ENCODE peak calls at places on chromosome 16, in ten cellular contexts. T is CD4-positive, CD25-positive, alpha-beta regulatory T cell; D is uterus; M is neural progenitor cell; X is A673; P is sigmoid colon; Y is GM23248; C is tibial nerve; Z is tibial artery; R is neuronal stem cell. L is an unnamed sample. For H3K4me1, the result is how much of the 10 kb centered on the place peaks cover.

GRCh38 chr16:29148867-29149272 is 164.0 kb downstream of the LAT start:
- DNase-seq in T (peak), P (no peak), Z (peak), R (no peak), X (no peak), Y (no peak), C (no peak), D (no peak), M (no peak), L (no peak)

GRCh38 chr16:88310796-88311605 is 71.8 kb upstream of the ZNF469 start:
- DNase-seq in C (no peak), P (no peak), Z (no peak), X (no peak), Y (no peak), R (no peak), T (no peak), D (no peak), M (no peak), L (no peak)

GRCh38 chr16:77273815-77274214 is 74.6 kb downstream of the SYCE1L start:
- DNase-seq in D (no peak), X (no peak), Y (no peak), M (no peak), R (no peak), P (no peak), T (no peak), C (no peak), Z (no peak), L (no peak)

GRCh38 chr16:57077714-57078113 is 14.7 kb upstream of the CPNE2 start:
- DNase-seq in X (no peak), Y (no peak), Z (no peak), T (no peak), D (no peak), C (no peak), R (no peak), M (no peak), P (no peak), L (no peak)

GRCh38 chr16:65601781-65602180 is 479.9 kb upstream of the CDH11 start:
- DNase-seq in Z (no peak), R (no peak), P (no peak), M (no peak), C (no peak), T (no peak), X (no peak), D (no peak), Y (no peak), L (no peak)

GRCh38 chr16:10343124-10343760 is 42.6 kb upstream of the ATF7IP2 start:
- DNase-seq in P (no peak), Y (no peak), Z (no peak), X (no peak), C (no peak), M (no peak), R (no peak), D (no peak), T (no peak), L (no peak)

GRCh38 chr16:52090080-52090479 is 456.9 kb downstream of the TOX3 start:
- DNase-seq in P (no peak), Y (peak), R (no peak), Z (no peak), M (no peak), X (peak), C (no peak), D (no peak), T (no peak), L (no peak)

GRCh38 chr16:52016387-52016786 is 530.6 kb downstream of the TOX3 start:
- DNase-seq in R (no peak), Y (no peak), D (no peak), M (no peak), Z (no peak), X (no peak), C (no peak), T (no peak), P (no peak), L (no peak)

GRCh38 chr16:57273359-57273758 is 11.1 kb downstream of the PLLP start:
- DNase-seq in Z (no peak), R (peak), M (peak), X (no peak), D (no peak), C (no peak), P (peak), T (no peak), Y (no peak), L (no peak)

GRCh38 chr16:50313596-50314483 is 47.5 kb downstream of the ADCY7 start:
- DNase-seq in D (no peak), M (no peak), Y (peak), X (no peak), R (no peak), C (peak), Z (peak), P (peak), T (no peak), L (peak)

GRCh38 chr16:24990803-24991202 is 24.4 kb downstream of the ARHGAP17 start:
- DNase-seq in X (no peak), C (no peak), D (no peak), Z (no peak), Y (no peak), M (no peak), P (no peak), R (no peak), T (no peak), L (no peak)

GRCh38 chr16:53952215-53953208 is 248.6 kb downstream of the FTO start:
- DNase-seq in M (no peak), P (no peak), X (peak), Z (no peak), T (no peak), D (no peak), Y (peak), R (no peak), C (no peak), L (no peak)

GRCh38 chr16:53211253-53211652 is 156.5 kb downstream of the CHD9 start:
- DNase-seq in C (no peak), P (no peak), X (no peak), Y (no peak), M (no peak), T (no peak), D (no peak), R (no peak), Z (no peak), L (no peak)

GRCh38 chr16:5030251-5030870 is 3.4 kb downstream of the NAGPA start:
- DNase-seq in P (no peak), Y (no peak), M (no peak), C (no peak), T (no peak), R (no peak), D (no peak), X (no peak), Z (no peak), L (no peak)

DNA sequence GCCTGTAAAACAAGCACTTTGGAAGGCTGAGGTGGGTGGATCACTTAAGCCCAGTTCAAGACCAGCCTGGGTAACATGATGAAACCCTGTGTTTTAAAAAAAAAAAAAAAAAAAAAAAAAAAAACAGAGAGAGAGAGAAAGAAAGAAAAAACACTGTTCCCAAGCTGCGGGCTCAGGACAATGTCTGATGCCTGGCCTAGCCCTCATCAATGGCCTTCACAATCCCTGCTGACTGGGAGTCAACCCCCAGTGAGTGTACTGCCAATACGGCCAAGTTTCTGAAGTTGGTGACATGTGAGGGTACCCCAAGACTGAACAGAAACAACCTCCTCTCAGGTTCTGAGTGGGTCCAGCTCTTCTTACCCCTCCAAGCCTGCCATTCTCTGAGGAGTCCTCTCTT is 116.5 kb downstream of the ZNF778 start:
- DNase-seq in P (no peak), X (no peak), D (no peak), Y (no peak), T (no peak), Z (no peak), R (no peak), M (no peak), C (no peak), L (no peak)
- H3K4me1 ChIP-seq in P (half or more), X (half or more), D (under half), Y (under half), T (half or more), Z (half or more), R (under half), M (under half), C (under half), L (under half)

GRCh38 chr16:12587646-12588277 is 215.9 kb downstream of the CPPED1 start:
- DNase-seq in D (no peak), Y (no peak), X (no peak), C (no peak), P (peak), T (no peak), Z (no peak), M (no peak), R (no peak), L (no peak)
- H3K4me1 ChIP-seq in D (under half), Y (under half), X (under half), C (under half), P (under half), T (under half), Z (under half), M (under half), R (under half), L (under half)

DNA sequence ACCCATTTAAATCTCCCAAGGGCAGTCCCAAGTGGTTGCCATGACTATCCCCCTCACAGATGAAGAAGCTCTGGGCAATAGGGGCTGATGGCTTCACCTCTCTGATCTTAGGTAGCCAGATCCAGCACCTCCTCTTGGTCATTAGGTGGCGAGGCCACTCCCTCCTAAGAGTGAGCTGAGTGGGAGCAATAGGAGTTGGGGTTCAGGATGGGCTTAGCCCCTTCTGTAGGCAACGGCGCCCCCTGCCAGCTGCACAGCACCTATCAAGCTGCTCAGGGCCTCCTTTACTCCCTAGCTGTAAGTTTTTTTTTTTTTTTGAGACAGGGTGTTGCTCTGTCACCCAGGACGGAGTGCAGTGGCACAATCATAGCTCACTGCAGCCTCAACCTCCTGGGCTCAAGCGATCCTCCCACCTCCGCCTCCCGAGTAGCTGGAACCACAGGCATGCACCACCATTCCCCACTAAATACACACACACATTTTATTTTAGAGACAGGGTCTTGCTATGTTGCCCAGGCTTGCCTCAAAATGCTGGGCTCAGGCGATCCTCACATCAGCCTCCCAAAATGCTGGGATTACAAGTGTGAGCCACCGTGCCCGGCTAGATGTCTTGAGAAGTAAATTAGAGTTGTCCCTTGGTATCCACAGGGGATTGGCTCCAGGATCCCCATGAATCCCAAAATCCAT is 3.5 kb upstream of the RRAD start:
- DNase-seq in X (peak), R (no peak), Z (no peak), D (no peak), C (no peak), T (no peak), P (no peak), M (peak), Y (peak), L (peak)
- H3K4me1 ChIP-seq in X (under half), R (under half), Z (half or more), D (under half), C (under half), T (under half), P (under half), M (under half), Y (under half), L (under half)

DNA sequence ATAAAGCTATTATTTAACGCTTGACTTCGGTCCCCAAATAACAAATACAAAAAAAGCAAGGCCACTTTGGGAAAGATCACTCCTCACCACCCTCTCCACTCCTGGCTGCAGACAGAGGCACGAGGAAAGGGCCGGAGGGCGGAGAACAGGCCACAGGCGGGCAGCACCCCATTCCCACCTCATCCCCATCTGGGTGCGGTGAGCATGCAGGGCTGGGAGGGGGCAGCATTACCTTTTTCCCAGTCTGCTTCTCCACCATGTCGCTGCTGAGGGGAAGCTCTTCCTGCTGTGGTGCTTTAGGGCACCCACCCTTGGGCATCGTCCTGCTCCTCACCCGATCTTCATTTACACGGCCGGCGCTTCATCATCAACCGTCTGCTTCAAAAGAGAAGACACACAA is 99.2 kb downstream of the ZNF778 start:
- DNase-seq in T (no peak), X (peak), P (no peak), C (no peak), R (no peak), D (no peak), Y (no peak), Z (no peak), M (no peak), L (no peak)
- H3K4me1 ChIP-seq in T (half or more), X (half or more), P (half or more), C (under half), R (under half), D (under half), Y (half or more), Z (half or more), M (under half), L (under half)

GRCh38 chr16:19711643-19712042 is 6.4 kb downstream of the KNOP1 start:
- DNase-seq in Z (no peak), P (peak), R (no peak), T (no peak), Y (no peak), M (no peak), D (no peak), C (no peak), X (no peak), L (no peak)
- H3K4me1 ChIP-seq in Z (under half), P (under half), R (under half), T (under half), Y (under half), M (under half), D (under half), C (under half), X (under half), L (under half)

GRCh38 chr16:81499576-81500380 is 55.2 kb downstream of the CMIP start:
- DNase-seq in T (no peak), P (no peak), Z (no peak), Y (no peak), X (peak), M (no peak), C (no peak), R (no peak), D (no peak), L (no peak)

GRCh38 chr16:81498351-81498750 is 53.7 kb downstream of the CMIP start:
- DNase-seq in Z (no peak), X (no peak), C (no peak), M (no peak), P (no peak), Y (no peak), R (no peak), D (no peak), T (no peak), L (no peak)

GRCh38 chr16:81505011-81505660 is 60.5 kb downstream of the CMIP start:
- DNase-seq in Z (no peak), T (no peak), R (no peak), C (no peak), M (no peak), P (no peak), X (no peak), D (no peak), Y (no peak), L (peak)

GRCh38 chr16:81500833-81501521 is 56.4 kb downstream of the CMIP start:
- DNase-seq in M (no peak), D (no peak), X (peak), C (no peak), Y (no peak), T (no peak), R (no peak), Z (no peak), P (no peak), L (no peak)

DNA sequence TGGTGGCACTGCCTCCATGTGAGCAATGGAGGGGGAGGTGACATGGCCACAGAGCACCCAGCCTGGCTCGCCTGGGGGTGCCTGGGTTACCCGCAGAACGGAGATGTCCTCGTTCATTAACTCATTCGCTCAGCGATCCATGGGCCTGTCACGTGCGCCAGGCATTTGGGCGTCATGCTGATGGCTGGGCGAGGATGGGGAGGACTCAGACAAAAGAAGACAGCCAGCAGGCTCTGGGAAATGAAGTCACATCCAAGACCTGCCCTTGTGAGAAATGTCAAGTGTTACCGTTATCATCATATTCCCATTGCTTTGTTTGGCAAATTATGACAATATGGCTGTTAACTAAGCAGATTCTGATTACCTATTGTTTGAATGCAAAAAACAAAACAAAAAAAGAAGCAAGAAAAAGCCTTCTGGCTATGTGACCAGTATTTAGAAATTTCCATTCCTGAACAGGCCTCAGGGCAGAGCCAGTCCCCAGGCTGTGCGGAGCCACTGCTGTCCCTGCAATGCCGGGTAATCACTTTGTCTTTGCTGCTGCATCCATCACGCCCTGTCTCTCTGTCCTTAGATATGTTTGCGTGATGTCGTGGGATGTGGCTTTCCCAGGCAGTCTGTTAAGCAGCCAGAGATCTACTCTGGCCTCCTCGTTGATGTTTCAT is 57.9 kb downstream of the CMIP start:
- DNase-seq in Y (no peak), C (no peak), P (no peak), R (no peak), D (no peak), M (no peak), Z (no peak), T (no peak), X (no peak), L (no peak)
- H3K4me1 ChIP-seq in Y (under half), C (under half), P (under half), R (under half), D (under half), M (under half), Z (under half), T (under half), X (under half), L (under half)

GRCh38 chr16:1792836-1793577 is 498 bp downstream of the IGFALS start:
- DNase-seq in Y (no peak), C (no peak), M (no peak), D (no peak), R (no peak), T (no peak), P (no peak), Z (no peak), X (no peak), L (no peak)
- H3K4me1 ChIP-seq in Y (under half), C (under half), M (under half), D (under half), R (under half), T (under half), P (under half), Z (under half), X (under half), L (under half)

GRCh38 chr16:27365142-27366089 is 36.6 kb upstream of the IL21R start:
- DNase-seq in T (no peak), P (no peak), C (no peak), D (no peak), X (no peak), Z (no peak), M (no peak), R (no peak), Y (peak), L (no peak)
- H3K4me1 ChIP-seq in T (under half), P (under half), C (under half), D (under half), X (under half), Z (under half), M (under half), R (under half), Y (under half), L (under half)

DNA sequence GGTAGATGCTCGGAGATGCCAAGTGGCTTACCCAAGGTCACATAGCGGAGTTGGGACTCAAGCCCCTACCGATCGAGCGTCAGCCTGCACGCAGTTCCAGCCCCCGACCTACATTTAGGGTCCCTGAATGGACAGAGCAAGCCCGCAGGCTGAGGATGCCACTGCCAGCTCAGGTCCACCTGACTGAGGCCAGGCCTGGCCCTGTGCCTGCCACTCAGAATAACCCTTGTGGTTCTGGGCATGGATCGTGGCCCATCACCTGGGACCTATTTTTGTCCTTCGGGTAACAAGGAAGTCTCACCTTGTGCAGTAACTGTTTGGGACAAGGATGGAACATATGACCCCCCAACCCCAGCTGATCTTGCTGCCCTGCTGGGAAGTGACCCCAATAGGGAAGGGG is 17.1 kb downstream of the CDH16 start:
- DNase-seq in Z (no peak), M (no peak), R (no peak), D (no peak), X (no peak), Y (no peak), T (no peak), C (no peak), P (peak), L (no peak)
- H3K4me1 ChIP-seq in Z (half or more), M (under half), R (under half), D (under half), X (under half), Y (under half), T (under half), C (under half), P (half or more), L (half or more)

DNA sequence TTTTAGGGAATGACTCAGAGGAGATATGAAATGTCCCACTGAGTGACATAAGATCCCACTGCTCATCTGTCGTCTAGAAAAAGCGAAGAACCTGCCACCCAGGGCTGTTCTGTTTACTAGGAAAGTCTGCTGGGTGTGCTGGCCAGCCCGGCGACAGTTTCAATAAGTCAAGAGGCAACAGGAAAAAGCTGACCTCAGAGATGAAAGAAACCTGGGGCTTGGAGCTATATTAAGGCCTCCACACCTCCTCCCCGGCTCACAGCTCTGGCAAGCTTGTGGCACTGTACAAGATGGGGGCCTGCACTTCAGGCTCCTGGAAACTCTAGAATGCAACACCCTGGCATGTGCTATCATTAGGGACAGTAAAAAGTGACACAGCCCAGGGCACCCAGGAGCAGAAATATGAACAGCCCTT is 10.6 kb downstream of the ZFHX3 start:
- DNase-seq in R (no peak), C (no peak), Y (no peak), Z (peak), X (peak), D (peak), T (no peak), M (no peak), P (peak), L (no peak)
- H3K4me1 ChIP-seq in R (under half), C (under half), Y (under half), Z (half or more), X (half or more), D (under half), T (under half), M (half or more), P (half or more), L (under half)

L was measured in testis.